ENCODE peak calls at places on chromosome 9, in four cellular contexts. B is HepG2, U is GM12878, I is K562. R is an unnamed sample.

GRCh38 chr9:135939351-135940265 is 21.6 kb downstream of the UBAC1 start:
- DNase-seq in B (no peak), U (no peak), I (no peak), R (no peak)

GRCh38 chr9:136671646-136672430 is 9.1 kb downstream of the EGFL7 start:
- DNase-seq in B (no peak), U (no peak), I (peak; percentile 62), R (peak; percentile 80)

GRCh38 chr9:21455320-21455719 is 15.1 kb downstream of the IFNA1 start:
- DNase-seq in B (peak; percentile 17), U (no peak), I (no peak), R (peak; percentile 69)

GRCh38 chr9:107894572-107895261 is 405.1 kb upstream of the KLF4 start:
- DNase-seq in B (no peak), U (no peak), I (no peak), R (no peak)

GRCh38 chr9:99305820-99306811 is 84.0 kb downstream of the SEC61B start:
- DNase-seq in B (no peak), U (no peak), I (no peak), R (no peak)

GRCh38 chr9:100064872-100065581 is 33.8 kb downstream of the ERP44 start:
- DNase-seq in B (no peak), U (no peak), I (no peak), R (no peak)

GRCh38 chr9:77899679-77900354 is 131.8 kb downstream of the GNAQ start:
- DNase-seq in B (no peak), U (no peak), I (no peak), R (no peak)

GRCh38 chr9:16417749-16418148 is 452.7 kb downstream of the BNC2 start:
- DNase-seq in B (no peak), U (no peak), I (no peak), R (no peak)

GRCh38 chr9:114405294-114406034 is 17.7 kb upstream of the AKNA start:
- DNase-seq in B (peak; percentile 72), U (no peak), I (peak; percentile 78), R (peak; percentile 83)

GRCh38 chr9:136326777-136327312 is 494 bp upstream of the GPSM1 start:
- DNase-seq in B (no peak), U (no peak), I (no peak), R (no peak)

GRCh38 chr9:132031869-132032583 is 47.6 kb downstream of the MED27 start:
- DNase-seq in B (no peak), U (peak; percentile 17), I (no peak), R (no peak)

GRCh38 chr9:16282216-16282615 is 588.3 kb downstream of the BNC2 start:
- DNase-seq in B (no peak), U (no peak), I (no peak), R (no peak)

DNA sequence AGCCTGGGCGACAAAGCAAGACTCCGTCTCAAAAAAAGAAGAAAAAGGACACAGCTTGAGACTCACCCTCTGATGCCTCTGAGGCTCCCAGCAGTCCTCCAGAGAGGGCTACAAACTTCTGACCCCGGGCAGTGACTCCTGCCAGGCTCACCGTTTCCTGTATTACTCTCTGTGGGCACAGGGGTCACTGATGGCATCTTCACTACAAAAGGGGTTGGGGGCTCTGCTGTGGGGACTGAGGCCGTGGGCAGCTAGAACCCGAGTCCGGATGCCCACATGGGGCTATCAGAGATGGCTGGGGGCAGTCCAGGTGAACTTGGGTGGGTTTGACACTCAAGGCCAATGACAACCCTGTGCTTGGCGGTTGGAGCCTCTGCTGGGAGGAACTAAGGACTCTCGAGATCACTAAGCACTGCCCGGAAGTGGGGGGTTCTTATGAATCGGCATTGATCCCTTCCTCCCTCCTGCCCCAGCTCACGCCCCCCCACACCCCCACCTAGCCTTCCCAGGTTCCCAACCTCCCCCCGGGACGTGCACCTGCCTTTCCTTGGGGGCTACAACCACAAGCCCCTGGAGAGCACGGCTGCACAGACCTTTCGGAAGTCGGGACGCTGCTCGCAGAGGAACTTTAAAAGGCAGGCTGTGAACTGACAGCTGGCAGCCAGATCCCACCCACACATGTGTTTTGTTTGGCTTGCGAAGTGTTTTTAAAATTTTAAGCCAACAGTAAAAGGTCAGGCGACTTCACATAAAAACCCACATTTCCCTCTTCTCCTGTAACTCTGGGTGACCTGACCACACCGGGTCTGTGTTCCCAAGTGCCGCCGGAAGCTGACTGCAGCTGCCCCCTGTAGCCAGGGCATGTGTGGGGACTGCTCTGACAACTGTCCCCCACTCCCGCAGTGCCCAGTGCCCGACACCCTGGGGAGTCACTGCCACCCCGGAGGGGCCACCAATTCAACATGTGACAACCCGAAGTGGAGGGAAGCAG is 5.0 kb upstream of the RALGDS start:
- DNase-seq in B (no peak), U (no peak), I (no peak), R (no peak)
- TF ChIP-seq BHLHE40 in B (no peak), U (no peak), I (no peak), R (no peak)

GRCh38 chr9:90854637-90855036 is 53.0 kb downstream of the SYK start:
- DNase-seq in B (no peak), U (no peak), I (no peak), R (no peak)

GRCh38 chr9:90853945-90854344 is 52.3 kb downstream of the SYK start:
- DNase-seq in B (no peak), U (no peak), I (no peak), R (no peak)

GRCh38 chr9:90857103-90857502 is 55.5 kb downstream of the SYK start:
- DNase-seq in B (no peak), U (no peak), I (no peak), R (no peak)

GRCh38 chr9:90857855-90858254 is 56.2 kb downstream of the SYK start:
- DNase-seq in B (no peak), U (no peak), I (no peak), R (no peak)

GRCh38 chr9:90855208-90856000 is 53.8 kb downstream of the SYK start:
- DNase-seq in B (no peak), U (no peak), I (no peak), R (no peak)
- TF ChIP-seq TARDBP in B (no peak), U (no peak), I (no peak), R (no peak)

DNA sequence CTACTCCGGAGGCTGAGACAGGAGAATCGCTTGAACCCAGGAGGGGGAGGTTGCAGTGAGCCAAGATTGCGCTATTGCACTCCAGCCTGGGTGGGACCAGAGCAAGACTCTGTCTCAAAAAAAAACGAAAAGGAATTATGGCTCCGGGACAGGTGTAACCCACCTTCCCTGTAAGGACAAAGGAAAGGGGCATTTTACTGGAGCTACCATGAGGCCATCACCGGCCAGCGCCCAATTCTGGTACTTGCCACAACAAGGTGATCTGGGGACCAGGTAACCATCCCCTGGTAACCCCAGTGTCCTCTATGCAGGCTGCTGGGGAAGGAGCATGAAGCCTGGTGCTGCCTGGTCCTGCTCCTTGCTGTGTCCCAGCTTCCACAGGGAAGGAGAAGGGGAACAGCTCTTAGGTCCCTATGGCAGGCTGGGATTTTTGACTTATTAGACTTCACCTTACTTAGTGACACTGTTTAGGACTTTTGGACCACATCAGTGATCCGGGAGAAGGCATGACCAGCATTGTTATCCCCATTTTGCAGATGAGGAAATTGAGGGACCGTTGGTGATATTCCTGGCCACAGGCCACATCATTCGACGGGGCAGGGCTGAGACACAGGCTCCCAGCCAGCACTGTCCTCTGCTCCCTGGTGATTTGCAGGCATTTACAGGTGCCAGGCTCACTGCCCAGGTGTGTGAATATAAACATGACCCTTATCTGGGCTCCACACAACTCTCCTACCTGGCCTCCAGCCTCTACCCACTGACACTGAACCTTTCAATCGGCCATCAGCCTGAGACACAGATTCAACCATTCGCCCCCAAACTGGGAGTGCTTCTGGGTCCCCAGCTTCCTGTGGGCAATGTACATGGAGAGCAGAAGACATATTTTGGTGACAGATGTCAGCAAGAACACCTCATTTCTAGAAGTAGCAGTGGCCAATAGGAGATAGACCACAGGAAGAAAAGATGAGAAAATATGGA is 26.5 kb upstream of the ABO start:
- DNase-seq in B (no peak), U (no peak), I (no peak), R (no peak)
- TF ChIP-seq BHLHE40 in B (no peak), U (no peak), I (no peak), R (no peak)

GRCh38 chr9:23524607-23525155 is 301.4 kb downstream of the ELAVL2 start:
- DNase-seq in B (no peak), U (no peak), I (no peak), R (no peak)
- TF ChIP-seq TARDBP in B (no peak), U (no peak), I (no peak), R (no peak)

DNA sequence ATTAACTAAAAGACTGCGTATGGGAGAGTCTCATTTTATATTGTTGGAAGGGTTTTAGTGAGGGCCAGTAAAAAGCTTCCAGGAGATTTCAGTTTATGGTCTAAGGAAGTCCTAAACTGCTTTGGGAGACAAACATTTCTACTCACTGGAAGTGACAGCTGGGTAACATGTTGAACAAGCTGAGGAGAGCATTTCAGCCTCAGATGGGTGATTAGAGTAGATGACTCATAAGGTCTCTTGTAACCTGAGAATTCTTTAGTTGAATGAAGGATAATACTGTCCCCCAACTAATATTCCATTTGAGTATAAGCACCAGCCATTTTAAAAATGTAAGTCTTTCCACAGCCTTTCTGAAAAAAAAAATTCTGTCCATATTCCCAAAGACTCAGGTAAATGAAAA is 218.0 kb upstream of the C9orf72 start:
- DNase-seq in B (no peak), U (no peak), I (no peak), R (no peak)
- TF ChIP-seq BHLHE40 in B (no peak), U (no peak), I (no peak), R (no peak)

GRCh38 chr9:105065119-105066088 is 137.4 kb upstream of the ABCA1 start:
- DNase-seq in B (peak; percentile 91), U (no peak), I (no peak), R (no peak)

GRCh38 chr9:105064248-105065118 is 136.5 kb upstream of the ABCA1 start:
- DNase-seq in B (peak; percentile 96), U (no peak), I (no peak), R (peak; percentile 23)

GRCh38 chr9:105066265-105066865 is 138.4 kb upstream of the ABCA1 start:
- DNase-seq in B (no peak), U (no peak), I (no peak), R (no peak)

GRCh38 chr9:105062222-105062850 is 134.4 kb upstream of the ABCA1 start:
- DNase-seq in B (no peak), U (no peak), I (no peak), R (no peak)

GRCh38 chr9:105063665-105064247 is 135.8 kb upstream of the ABCA1 start:
- DNase-seq in B (peak; percentile 75), U (no peak), I (no peak), R (no peak)
- TF ChIP-seq TARDBP in B (no peak), U (no peak), I (no peak), R (no peak)

R was measured in HEK293T.